ENCODE peak calls at places on chromosomes 7 and 10, in ten cellular contexts. S, P, R, G, L, T, E, W, O and B are unnamed samples.

GRCh38 chr10:27100800-27101347 is 580 bp upstream of the ANKRD26 start:
- DNase-seq in S (no peak), P (no peak), R (no peak), G (no peak), L (no peak), T (peak; percentile 16), E (no peak), W (no peak), O (no peak), B (no peak)

GRCh38 chr7:98281757-98282652 is 519 bp downstream of the BRI3 start:
- DNase-seq in S (peak; percentile 35), P (no peak), R (no peak), G (no peak), L (no peak), T (peak; percentile 40), E (no peak), W (peak; percentile 64), O (no peak), B (no peak)

GRCh38 chr7:98296833-98297232 is 15.3 kb downstream of the BRI3 start:
- DNase-seq in S (no peak), P (no peak), R (no peak), G (no peak), L (no peak), T (no peak), E (no peak), W (no peak), O (no peak), B (no peak)

GRCh38 chr7:5351508-5352265 is 68.9 kb downstream of the SLC29A4 start:
- DNase-seq in S (no peak), P (no peak), R (no peak), G (no peak), L (no peak), T (no peak), E (no peak), W (no peak), O (no peak), B (no peak)

GRCh38 chr7:14635955-14636354 is 266.6 kb downstream of the DGKB start:
- DNase-seq in S (no peak), P (no peak), R (no peak), G (no peak), L (no peak), T (no peak), E (no peak), W (no peak), O (no peak), B (no peak)

GRCh38 chr10:97766106-97766810 is 5.5 kb downstream of the SFRP5 start:
- DNase-seq in S (no peak), P (no peak), R (no peak), G (no peak), L (no peak), T (no peak), E (no peak), W (no peak), O (no peak), B (no peak)

GRCh38 chr10:13404791-13405190 is 56.7 kb upstream of the SEPHS1 start:
- DNase-seq in S (no peak), P (no peak), R (no peak), G (no peak), L (no peak), T (no peak), E (no peak), W (no peak), O (no peak), B (no peak)

GRCh38 chr10:70499829-70500167 is 21.2 kb downstream of the PALD1 start:
- DNase-seq in S (peak; percentile 66), P (no peak), R (no peak), G (no peak), L (no peak), T (no peak), E (no peak), W (no peak), O (no peak), B (no peak)

GRCh38 chr7:45888993-45889366 is 692 bp downstream of the IGFBP1 start:
- DNase-seq in S (no peak), P (no peak), R (no peak), G (peak; percentile 45), L (no peak), T (no peak), E (no peak), W (no peak), O (no peak), B (no peak)

GRCh38 chr10:124266468-124267230 is 152.1 kb downstream of the OAT start:
- DNase-seq in S (no peak), P (no peak), R (no peak), G (no peak), L (peak; percentile 52), T (no peak), E (no peak), W (no peak), O (no peak), B (no peak)

GRCh38 chr7:84196007-84196551 is 1.5 kb upstream of the SEMA3A start:
- DNase-seq in S (no peak), P (peak; percentile 74), R (no peak), G (no peak), L (no peak), T (no peak), E (no peak), W (peak; percentile 31), O (peak; percentile 56), B (no peak)

GRCh38 chr7:137996386-137996851 is 5.5 kb downstream of the CREB3L2 start:
- DNase-seq in S (no peak), P (no peak), R (no peak), G (no peak), L (no peak), T (no peak), E (no peak), W (no peak), O (no peak), B (no peak)

GRCh38 chr7:129495987-129496386 is 6.3 kb upstream of the SMKR1 start:
- DNase-seq in S (no peak), P (no peak), R (no peak), G (no peak), L (no peak), T (no peak), E (no peak), W (no peak), O (no peak), B (no peak)

GRCh38 chr7:10874666-10875065 is 99.0 kb upstream of the PHF14 start:
- DNase-seq in S (no peak), P (no peak), R (peak; percentile 3), G (no peak), L (no peak), T (no peak), E (no peak), W (no peak), O (no peak), B (no peak)

GRCh38 chr10:85429126-85429525 is 937.5 kb downstream of the GRID1 start:
- DNase-seq in S (no peak), P (no peak), R (no peak), G (no peak), L (no peak), T (no peak), E (no peak), W (no peak), O (no peak), B (no peak)

GRCh38 chr7:33130184-33130583 is 820 bp downstream of the BBS9 start:
- DNase-seq in S (no peak), P (no peak), R (no peak), G (no peak), L (peak; percentile 7), T (no peak), E (no peak), W (no peak), O (no peak), B (no peak)
- H3K4me3 ChIP-seq in S (peak overlapping the region; percentile 75), P (peak overlapping the region; percentile 76), R (peak overlapping the region; percentile 87), G (peak overlapping the region; percentile 58), L (peak overlapping the region; percentile 56), T (peak overlapping the region; percentile 92), E (peak overlapping the region; percentile 80), W (peak overlapping the region; percentile 66), O (peak overlapping the region; percentile 79), B (peak overlapping the region; percentile 56)

DNA sequence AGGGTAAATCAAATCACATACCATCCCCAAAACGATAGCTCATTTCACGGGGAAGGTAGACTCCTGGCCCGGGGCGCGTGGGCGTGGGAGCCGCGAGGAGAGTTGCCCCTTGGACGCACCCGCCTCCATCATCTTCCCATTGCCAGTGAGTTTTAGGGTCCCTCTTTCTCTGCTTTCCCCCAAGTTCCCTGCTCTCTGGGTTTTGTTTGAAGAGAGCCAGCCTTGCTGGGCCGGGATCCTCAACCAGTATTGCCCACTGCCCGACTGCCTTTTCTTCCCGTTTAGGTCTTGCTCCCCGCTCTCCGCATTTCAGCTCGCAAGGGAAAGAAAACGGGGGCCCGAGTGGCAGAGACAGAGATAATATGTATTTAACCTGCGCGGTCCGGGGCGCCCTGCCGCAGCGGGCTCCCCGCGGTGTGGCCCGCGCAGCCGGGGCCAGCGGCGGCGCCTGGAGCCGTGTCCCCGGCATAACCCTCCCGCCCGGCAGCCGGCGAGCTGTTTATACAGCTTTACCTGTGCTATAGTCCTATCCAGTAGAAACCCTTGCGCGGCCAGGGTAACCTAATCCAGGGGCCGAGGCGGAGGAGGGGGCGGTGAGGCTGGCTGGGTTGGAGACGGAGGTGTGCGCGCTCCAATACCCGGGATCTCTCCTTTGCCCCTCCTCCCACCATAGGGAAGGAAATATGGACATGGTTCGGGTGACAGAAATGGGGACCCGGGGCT is 5.2 kb upstream of the GATA3 start:
- DNase-seq in S (no peak), P (peak; percentile 37), R (no peak), G (peak; percentile 47), L (peak; percentile 53), T (no peak), E (no peak), W (peak; percentile 25), O (no peak), B (no peak)
- H3K27ac ChIP-seq in S (no peak overlapping the region), P (peak overlapping the region; percentile 82), R (no peak overlapping the region), G (peak overlapping the region; percentile 76), L (no peak overlapping the region), T (no peak overlapping the region), E (no peak overlapping the region), W (no peak overlapping the region), O (no peak overlapping the region), B (no peak overlapping the region)

GRCh38 chr10:31947144-31947926 is 18.7 kb upstream of the ARHGAP12 start:
- DNase-seq in S (peak; percentile 34), P (peak; percentile 87), R (peak; percentile 82), G (peak; percentile 87), L (peak; percentile 84), T (peak; percentile 69), E (peak; percentile 79), W (peak; percentile 78), O (no peak), B (no peak)
- TF ChIP-seq CTCF in S (peak; percentile 62), P (peak; percentile 81), R (peak; percentile 85), G (peak; percentile 47), L (peak; percentile 67), T (peak; percentile 60), E (peak; percentile 67), W (peak; percentile 62), O (peak; percentile 54), B (peak; percentile 63)

DNA sequence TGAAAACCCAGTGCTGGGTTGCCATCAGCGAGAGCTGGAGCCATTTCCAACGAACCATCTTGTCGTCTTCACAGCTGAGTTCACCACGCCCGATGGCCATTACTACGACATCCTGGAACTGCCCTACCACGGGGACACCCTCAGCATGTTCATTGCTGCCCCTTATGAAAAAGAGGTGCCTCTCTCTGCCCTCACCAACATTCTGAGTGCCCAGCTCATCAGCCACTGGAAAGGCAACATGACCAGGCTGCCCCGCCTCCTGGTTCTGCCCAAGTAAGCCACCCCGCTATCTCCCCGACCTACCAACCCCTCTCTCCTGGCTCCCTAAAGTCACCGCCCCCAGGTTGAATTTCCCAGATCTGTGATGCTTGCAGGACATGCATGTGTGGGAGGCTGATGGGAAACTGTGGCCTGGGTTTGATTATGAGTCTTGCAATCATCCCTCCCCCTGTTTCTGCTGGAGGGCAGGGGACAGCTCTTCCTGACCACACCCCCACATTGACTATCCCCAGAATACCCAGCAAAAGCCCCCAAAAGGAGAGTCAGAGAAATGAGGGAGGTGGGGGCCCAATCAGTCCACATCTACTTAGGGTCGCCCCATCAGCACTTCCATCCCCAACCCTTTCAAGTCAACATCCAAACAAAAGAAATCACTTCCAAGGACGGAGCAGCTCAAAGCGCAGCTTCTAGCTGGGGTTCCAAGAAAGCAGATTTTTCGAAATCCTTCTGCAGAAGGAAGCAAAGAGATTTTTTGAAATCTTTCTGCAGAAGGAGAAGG is 6.9 kb downstream of the SERPINE1 start:
- DNase-seq in S (no peak), P (no peak), R (no peak), G (no peak), L (peak; percentile 34), T (no peak), E (no peak), W (no peak), O (no peak), B (no peak)
- H3K4me3 ChIP-seq in S (no peak overlapping the region), P (no peak overlapping the region), R (no peak overlapping the region), G (no peak overlapping the region), L (no peak overlapping the region), T (no peak overlapping the region), E (no peak overlapping the region), W (no peak overlapping the region), O (no peak overlapping the region), B (no peak overlapping the region)